ENCODE peak calls at places on chromosomes 3 and 15, in five cellular contexts. A is M059J, P is AG09309, N is GM12878, Z is DMS153. Y is an unnamed sample.
A peak's percentile ranks its signal among the peaks of the same experiment; 100 is the strongest.

GRCh38 chr15:39096608-39097007 is 484.3 kb upstream of the THBS1 start:
- DNase-seq in A (no peak), P (no peak), N (no peak), Z (no peak), Y (no peak)

GRCh38 chr3:146747928-146748327 is 142.8 kb upstream of the PLSCR5 start:
- DNase-seq in A (peak; percentile 42), P (peak; percentile 32), N (no peak), Z (no peak), Y (no peak)

GRCh38 chr15:36970522-36970921 is 129.8 kb downstream of the MEIS2 start:
- DNase-seq in A (no peak), P (no peak), N (no peak), Z (peak; percentile 89), Y (no peak)

GRCh38 chr3:14418670-14419250 is 16.4 kb downstream of the SLC6A6 start:
- DNase-seq in A (no peak), P (no peak), N (no peak), Z (no peak), Y (no peak)

GRCh38 chr3:13040381-13041074 is 32.7 kb downstream of the IQSEC1 start:
- DNase-seq in A (no peak), P (no peak), N (no peak), Z (no peak), Y (no peak)

GRCh38 chr15:101669744-101670143 is 17.6 kb upstream of the TM2D3 start:
- DNase-seq in A (no peak), P (no peak), N (no peak), Z (no peak), Y (no peak)

GRCh38 chr3:28799084-28799483 is 450.5 kb upstream of the AZI2 start:
- DNase-seq in A (peak; percentile 19), P (no peak), N (no peak), Z (no peak), Y (no peak)

GRCh38 chr3:2765002-2765579 is 345.1 kb downstream of the IL5RA start:
- DNase-seq in A (no peak), P (no peak), N (no peak), Z (peak; percentile 13), Y (no peak)

GRCh38 chr3:188326111-188326510 is 172.2 kb downstream of the LPP start:
- DNase-seq in A (peak; percentile 60), P (no peak), N (no peak), Z (no peak), Y (no peak)

Y was measured in ascending aorta.